ENCODE peak calls at places on chromosomes 2 and 18, in nine cellular contexts. Q, W, U, R, L, N, E, K and H are unnamed samples.
A peak's percentile ranks its signal among the peaks of the same experiment; 100 is the strongest.

GRCh38 chr18:46278481-46279465 is 174.6 kb downstream of the HAUS1 start:
- DNase-seq in Q (no peak), W (no peak), U (peak; percentile 25), R (no peak), L (peak; percentile 74), N (no peak), E (peak; percentile 48), K (no peak), H (no peak)

GRCh38 chr2:173669271-173669853 is 295.8 kb downstream of the SP3 start:
- DNase-seq in Q (no peak), W (no peak), U (peak; percentile 60), R (no peak), L (peak; percentile 44), N (no peak), E (peak; percentile 17), K (no peak), H (peak; percentile 21)

GRCh38 chr2:178163395-178163794 is 30.9 kb upstream of the OSBPL6 start:
- DNase-seq in Q (no peak), W (no peak), U (peak; percentile 12), R (no peak), L (peak; percentile 27), N (no peak), E (no peak), K (no peak), H (no peak)

GRCh38 chr2:15300645-15301573 is 260.2 kb downstream of the NBAS start:
- DNase-seq in Q (no peak), W (no peak), U (no peak), R (no peak), L (peak; percentile 4), N (no peak), E (no peak), K (peak; percentile 19), H (no peak)

GRCh38 chr2:201275991-201276390 is 15.7 kb downstream of the CASP8 start:
- DNase-seq in Q (no peak), W (no peak), U (no peak), R (no peak), L (no peak), N (no peak), E (no peak), K (no peak), H (no peak)

GRCh38 chr2:191688934-191689695 is 11.2 kb downstream of the NABP1 start:
- DNase-seq in Q (no peak), W (no peak), U (peak; percentile 90), R (no peak), L (peak; percentile 89), N (no peak), E (peak; percentile 96), K (no peak), H (peak; percentile 80)

GRCh38 chr2:10469301-10469700 is 21.2 kb upstream of the ODC1 start:
- DNase-seq in Q (no peak), W (no peak), U (no peak), R (no peak), L (no peak), N (peak; percentile 45), E (no peak), K (no peak), H (no peak)

GRCh38 chr2:71673402-71673795 is 220.0 kb downstream of the DYSF start:
- DNase-seq in Q (no peak), W (no peak), U (no peak), R (no peak), L (no peak), N (no peak), E (no peak), K (no peak), H (no peak)

GRCh38 chr2:151306621-151307020 is 17.2 kb upstream of the NMI start:
- DNase-seq in Q (no peak), W (no peak), U (peak; percentile 12), R (no peak), L (no peak), N (no peak), E (peak; percentile 77), K (no peak), H (no peak)

GRCh38 chr2:96926791-96927190 is 56.9 kb upstream of the SEMA4C start:
- DNase-seq in Q (no peak), W (no peak), U (no peak), R (no peak), L (no peak), N (peak; percentile 87), E (no peak), K (no peak), H (no peak)

GRCh38 chr2:10884530-10885478 is 26.9 kb upstream of the KCNF1 start:
- DNase-seq in Q (no peak), W (no peak), U (no peak), R (no peak), L (no peak), N (no peak), E (no peak), K (peak; percentile 33), H (no peak)

GRCh38 chr18:48940854-48941531 is 9.8 kb downstream of the SMAD7 start:
- DNase-seq in Q (no peak), W (no peak), U (no peak), R (peak; percentile 74), L (peak; percentile 74), N (no peak), E (peak; percentile 50), K (no peak), H (peak; percentile 69)

GRCh38 chr18:57087985-57088384 is 58.9 kb upstream of the BOD1L2 start:
- DNase-seq in Q (no peak), W (no peak), U (peak; percentile 28), R (no peak), L (peak; percentile 56), N (no peak), E (no peak), K (no peak), H (peak; percentile 66)

GRCh38 chr2:85595378-85596232 is at the start of gene RNF181:
- DNase-seq in Q (peak; percentile 100), W (peak; percentile 93), U (peak; percentile 99), R (peak; percentile 77), L (peak; percentile 99), N (peak; percentile 99), E (peak; percentile 99), K (peak; percentile 99), H (peak; percentile 99)

GRCh38 chr18:3624546-3624817 is 174.5 kb downstream of the TGIF1 start:
- DNase-seq in Q (no peak), W (no peak), U (no peak), R (no peak), L (no peak), N (no peak), E (no peak), K (no peak), H (no peak)

GRCh38 chr2:242038166-242038927 is 168.8 kb downstream of the RTP5 start:
- DNase-seq in Q (no peak), W (no peak), U (no peak), R (no peak), L (no peak), N (peak; percentile 21), E (no peak), K (no peak), H (no peak)

GRCh38 chr2:18311413-18311812 is 249.0 kb downstream of the RDH14 start:
- DNase-seq in Q (no peak), W (no peak), U (peak; percentile 73), R (no peak), L (peak; percentile 79), N (no peak), E (peak; percentile 54), K (no peak), H (no peak)

GRCh38 chr2:238108423-238109201 is 8.5 kb downstream of the ESPNL start:
- DNase-seq in Q (no peak), W (peak; percentile 42), U (no peak), R (no peak), L (no peak), N (peak; percentile 61), E (no peak), K (no peak), H (no peak)

GRCh38 chr2:240326246-240326645 is 109.2 kb upstream of the GPC1 start:
- DNase-seq in Q (no peak), W (no peak), U (no peak), R (no peak), L (peak; percentile 39), N (no peak), E (peak; percentile 6), K (no peak), H (no peak)

GRCh38 chr18:23573948-23574431 is 12.3 kb downstream of the NPC1 start:
- DNase-seq in Q (no peak), W (no peak), U (peak; percentile 81), R (no peak), L (peak; percentile 63), N (no peak), E (peak; percentile 49), K (no peak), H (peak; percentile 24)

GRCh38 chr2:181364492-181365175 is 92.6 kb upstream of the ITGA4 start:
- DNase-seq in Q (no peak), W (no peak), U (no peak), R (no peak), L (no peak), N (no peak), E (peak; percentile 56), K (no peak), H (no peak)

GRCh38 chr18:26008096-26008495 is 82.3 kb downstream of the SS18 start:
- DNase-seq in Q (no peak), W (no peak), U (no peak), R (no peak), L (peak; percentile 36), N (no peak), E (no peak), K (no peak), H (no peak)

GRCh38 chr2:239268082-239268481 is 132.7 kb downstream of the HDAC4 start:
- DNase-seq in Q (peak; percentile 52), W (no peak), U (peak; percentile 39), R (no peak), L (no peak), N (peak; percentile 77), E (no peak), K (peak; percentile 62), H (peak; percentile 87)

GRCh38 chr2:30421026-30421425 is 26.0 kb upstream of the LCLAT1 start:
- DNase-seq in Q (no peak), W (no peak), U (no peak), R (no peak), L (no peak), N (no peak), E (peak; percentile 37), K (no peak), H (no peak)

GRCh38 chr2:119803101-119803500 is 43.4 kb downstream of the PTPN4 start:
- DNase-seq in Q (no peak), W (no peak), U (no peak), R (no peak), L (no peak), N (no peak), E (no peak), K (no peak), H (no peak)

GRCh38 chr2:59701271-59701994 is 852.0 kb downstream of the BCL11A start:
- DNase-seq in Q (no peak), W (no peak), U (no peak), R (no peak), L (no peak), N (no peak), E (no peak), K (no peak), H (no peak)

GRCh38 chr2:105571445-105571987 is 172.7 kb upstream of the FHL2 start:
- DNase-seq in Q (no peak), W (no peak), U (no peak), R (no peak), L (no peak), N (no peak), E (no peak), K (no peak), H (no peak)

GRCh38 chr2:173647681-173648350 is 293.1 kb downstream of the CDCA7 start:
- DNase-seq in Q (no peak), W (no peak), U (no peak), R (no peak), L (no peak), N (no peak), E (peak; percentile 86), K (no peak), H (no peak)

GRCh38 chr2:218993345-218994315 is at the start of gene CRYBA2:
- DNase-seq in Q (no peak), W (peak; percentile 31), U (peak; percentile 61), R (no peak), L (peak; percentile 17), N (no peak), E (peak; percentile 54), K (no peak), H (no peak)

GRCh38 chr2:96970248-96970875 is 16.0 kb downstream of the FAM178B start:
- DNase-seq in Q (no peak), W (no peak), U (no peak), R (no peak), L (no peak), N (no peak), E (no peak), K (no peak), H (peak; percentile 64)

GRCh38 chr2:119231975-119232665 is 8.5 kb downstream of the STEAP3 start:
- DNase-seq in Q (no peak), W (no peak), U (peak; percentile 56), R (no peak), L (peak; percentile 65), N (no peak), E (peak; percentile 8), K (no peak), H (no peak)